ENCODE peak calls at places on chromosomes 5 and 9, in five cellular contexts. V is Peyer's patch; Y is stimulated activated CD8-positive, alpha-beta memory T cell treated with anti-CD3 and anti-CD28 coated beads, Interleukin-4, amount 100 ng/mL, for 4 hours; D is WTC11; W is NT2/D1. S is an unnamed sample.

GRCh38 chr9:6564370-6564769 is 81.2 kb downstream of the GLDC start:
- DNase-seq in V (no peak), Y (no peak), D (no peak), W (no peak), S (no peak)

GRCh38 chr5:31133488-31133887 is 60.0 kb upstream of the CDH6 start:
- DNase-seq in V (no peak), Y (no peak), D (no peak), W (no peak), S (no peak)

GRCh38 chr5:75667586-75667985 is 49.7 kb downstream of the POC5 start:
- DNase-seq in V (no peak), Y (no peak), D (no peak), W (no peak), S (no peak)

GRCh38 chr5:79301046-79301712 is 65.2 kb downstream of the JMY start:
- DNase-seq in V (no peak), Y (no peak), D (no peak), W (no peak), S (no peak)

GRCh38 chr5:132387649-132388117 is 18.2 kb downstream of the SLC22A5 start:
- DNase-seq in V (peak), Y (no peak), D (no peak), W (no peak), S (no peak)

GRCh38 chr9:4111233-4112000 is 188.5 kb downstream of the GLIS3 start:
- DNase-seq in V (no peak), Y (no peak), D (no peak), W (no peak), S (no peak)

GRCh38 chr9:21056931-21057330 is 20.8 kb downstream of the IFNB1 start:
- DNase-seq in V (no peak), Y (no peak), D (no peak), W (no peak), S (no peak)

GRCh38 chr5:179621551-179621971 is 1.9 kb downstream of the HNRNPH1 start:
- DNase-seq in V (no peak), Y (no peak), D (no peak), W (no peak), S (no peak)

GRCh38 chr5:140261403-140262171 is 41.3 kb downstream of the PFDN1 start:
- DNase-seq in V (peak), Y (no peak), D (no peak), W (no peak), S (no peak)

GRCh38 chr5:141223112-141223783 is at the start of gene PCDHB14:
- DNase-seq in V (no peak), Y (no peak), D (no peak), W (peak), S (no peak)

GRCh38 chr5:16741007-16741406 is 124.2 kb upstream of the RETREG1 start:
- DNase-seq in V (no peak), Y (no peak), D (no peak), W (no peak), S (no peak)

GRCh38 chr5:90529939-90530677 is 724 bp upstream of the LYSMD3 start:
- DNase-seq in V (peak), Y (peak), D (peak), W (peak), S (no peak)

GRCh38 chr9:32264171-32264862 is 120.1 kb upstream of the ACO1 start:
- DNase-seq in V (no peak), Y (no peak), D (peak), W (peak), S (no peak)

GRCh38 chr5:137734962-137735530 is 843 bp downstream of the KLHL3 start:
- DNase-seq in V (peak), Y (no peak), D (peak), W (peak), S (no peak)

GRCh38 chr9:132531187-132531586 is 51.2 kb upstream of the BARHL1 start:
- DNase-seq in V (no peak), Y (no peak), D (no peak), W (no peak), S (no peak)

GRCh38 chr5:24703934-24704333 is 59.2 kb upstream of the CDH10 start:
- DNase-seq in V (no peak), Y (no peak), D (no peak), W (no peak), S (no peak)

GRCh38 chr9:135888766-135889394 is 18.5 kb downstream of the CAMSAP1 start:
- DNase-seq in V (no peak), Y (no peak), D (no peak), W (no peak), S (no peak)

GRCh38 chr5:128276537-128277216 is 193.1 kb downstream of the SLC12A2 start:
- DNase-seq in V (no peak), Y (no peak), D (no peak), W (no peak), S (no peak)

GRCh38 chr9:76667521-76667957 is 96.7 kb upstream of the PCA3 start:
- DNase-seq in V (no peak), Y (no peak), D (no peak), W (no peak), S (no peak)

GRCh38 chr5:135031146-135031812 is 2.7 kb downstream of the PITX1 start:
- DNase-seq in V (no peak), Y (no peak), D (peak), W (no peak), S (no peak)

GRCh38 chr5:61625682-61626620 is 293.9 kb downstream of the ZSWIM6 start:
- DNase-seq in V (peak), Y (no peak), D (peak), W (no peak), S (no peak)

GRCh38 chr5:149618581-149619248 is 37.4 kb downstream of the ARHGEF37 start:
- DNase-seq in V (peak), Y (no peak), D (peak), W (no peak), S (no peak)

GRCh38 chr5:179288101-179288808 is 57.0 kb downstream of the ADAMTS2 start:
- DNase-seq in V (no peak), Y (no peak), D (no peak), W (no peak), S (no peak)

GRCh38 chr9:98742325-98743280 is 33.9 kb upstream of the GABBR2 start:
- DNase-seq in V (no peak), Y (no peak), D (no peak), W (no peak), S (no peak)

GRCh38 chr5:170300361-170301013 is 2.9 kb upstream of the LCP2 start:
- DNase-seq in V (no peak), Y (no peak), D (no peak), W (no peak), S (no peak)